ENCODE peak calls at places on chromosomes 16 and 17, in seven cellular contexts. J, G, F, U, T, S and N are unnamed samples.

GRCh38 chr16:2190659-2191445 is 5.6 kb downstream of the CASKIN1 start:
- DNase-seq in J (no peak), G (no peak), U (no peak), F (no peak), S (no peak), T (no peak), N (no peak)

GRCh38 chr17:5683241-5683640 is 98.9 kb upstream of the NLRP1 start:
- DNase-seq in F (no peak), T (no peak), U (no peak), S (no peak), G (no peak), J (no peak), N (no peak)

GRCh38 chr17:62703269-62703775 is 75.9 kb downstream of the MRC2 start:
- DNase-seq in J (no peak), F (peak), T (no peak), U (peak), G (peak), S (no peak), N (peak)

GRCh38 chr17:15398736-15399331 is 57.4 kb upstream of the TEKT3 start:
- DNase-seq in G (no peak), F (peak), U (peak), J (peak), T (no peak), S (no peak), N (no peak)

GRCh38 chr17:63433746-63434591 is 12.1 kb downstream of the CYB561 start:
- DNase-seq in F (no peak), T (peak), S (peak), U (peak), G (peak), J (no peak), N (no peak)

GRCh38 chr16:88805340-88805715 is 1.7 kb downstream of the CDT1 start:
- DNase-seq in T (no peak), G (no peak), U (no peak), S (no peak), F (no peak), J (no peak), N (no peak)

GRCh38 chr16:47565454-47565853 is 104.3 kb downstream of the PHKB start:
- DNase-seq in U (peak), J (no peak), F (peak), G (no peak), T (no peak), S (no peak), N (no peak)

GRCh38 chr17:75755205-75755901 is 9.6 kb downstream of the GALK1 start:
- DNase-seq in J (peak), U (no peak), T (no peak), G (no peak), F (no peak), S (no peak), N (no peak)

GRCh38 chr17:42288078-42288984 is at the start of gene STAT5A:
- DNase-seq in T (peak), G (peak), F (peak), J (peak), S (peak), U (peak), N (no peak)

GRCh38 chr17:27526603-27527002 is 70.4 kb downstream of the KSR1 start:
- DNase-seq in F (no peak), G (no peak), S (no peak), J (peak), T (peak), U (peak), N (no peak)

GRCh38 chr17:7835818-7836595 is 2.0 kb downstream of the KDM6B start:
- DNase-seq in T (peak), U (peak), J (no peak), G (peak), S (no peak), F (peak), N (no peak)

GRCh38 chr17:65742433-65743312 is 181.2 kb upstream of the AXIN2 start:
- DNase-seq in J (no peak), G (no peak), U (peak), F (peak), S (peak), T (no peak), N (peak)

GRCh38 chr16:66660422-66661209 is 35.9 kb downstream of the CMTM4 start:
- DNase-seq in S (peak), T (peak), J (peak), F (peak), U (peak), G (peak), N (no peak)

GRCh38 chr16:85800321-85800669 is 800 bp downstream of the COX4I1 start:
- DNase-seq in T (no peak), S (no peak), U (peak), F (no peak), G (no peak), J (no peak), N (no peak)

GRCh38 chr16:87320510-87321227 is 3.5 kb upstream of the C16orf95 start:
- DNase-seq in T (no peak), J (no peak), G (no peak), U (no peak), S (no peak), F (no peak), N (no peak)

GRCh38 chr17:18356624-18357023 is 6.7 kb downstream of the SHMT1 start:
- DNase-seq in F (no peak), J (no peak), T (no peak), G (peak), S (peak), U (peak), N (no peak)

GRCh38 chr16:49835116-49835880 is 20.6 kb downstream of the ZNF423 start:
- DNase-seq in T (no peak), G (peak), S (no peak), J (no peak), F (no peak), U (no peak), N (no peak)

GRCh38 chr16:3274490-3274889 is 8.8 kb upstream of the ZNF263 start:
- DNase-seq in F (no peak), T (no peak), S (no peak), J (no peak), G (no peak), U (no peak), N (no peak)

GRCh38 chr17:56756536-56756935 is 77.2 kb downstream of the C17orf67 start:
- DNase-seq in F (peak), S (peak), U (peak), J (no peak), T (no peak), G (no peak), N (peak)

GRCh38 chr17:7655541-7655840 is 4.8 kb downstream of the ATP1B2 start:
- DNase-seq in G (no peak), F (no peak), T (no peak), J (no peak), U (no peak), S (no peak), N (no peak)

GRCh38 chr17:8732406-8733065 is 12.1 kb downstream of the CCDC42 start:
- DNase-seq in U (peak), S (no peak), J (no peak), F (no peak), T (no peak), G (no peak), N (no peak)

GRCh38 chr17:10292057-10292931 is 80.5 kb downstream of the MYH13 start:
- DNase-seq in U (peak), S (no peak), G (peak), F (no peak), J (peak), T (no peak), N (peak)

GRCh38 chr17:80208050-80208449 is 12.1 kb downstream of the SGSH start:
- DNase-seq in T (no peak), U (no peak), F (no peak), S (no peak), G (no peak), J (no peak), N (no peak)

GRCh38 chr16:53219795-53220194 is 165.0 kb downstream of the CHD9 start:
- DNase-seq in S (no peak), F (peak), J (no peak), U (peak), T (no peak), G (no peak), N (no peak)
- H3K27ac ChIP-seq in S (no peak), F (peak), J (no peak), U (peak), T (peak), G (no peak), N (peak)

GRCh38 chr17:32125848-32126153 is 16.5 kb upstream of the RHOT1 start:
- DNase-seq in G (no peak), J (no peak), T (no peak), S (no peak), U (no peak), F (no peak), N (no peak)

GRCh38 chr17:32126746-32127145 is 15.6 kb upstream of the RHOT1 start:
- DNase-seq in S (no peak), F (no peak), U (no peak), J (no peak), G (no peak), T (no peak), N (no peak)

GRCh38 chr17:32126325-32126724 is 16.0 kb upstream of the RHOT1 start:
- DNase-seq in J (no peak), S (no peak), G (no peak), T (no peak), F (no peak), U (no peak), N (no peak)

GRCh38 chr17:32124985-32125847 is 17.1 kb upstream of the RHOT1 start:
- DNase-seq in S (no peak), U (no peak), J (no peak), T (no peak), F (no peak), G (no peak), N (no peak)

DNA sequence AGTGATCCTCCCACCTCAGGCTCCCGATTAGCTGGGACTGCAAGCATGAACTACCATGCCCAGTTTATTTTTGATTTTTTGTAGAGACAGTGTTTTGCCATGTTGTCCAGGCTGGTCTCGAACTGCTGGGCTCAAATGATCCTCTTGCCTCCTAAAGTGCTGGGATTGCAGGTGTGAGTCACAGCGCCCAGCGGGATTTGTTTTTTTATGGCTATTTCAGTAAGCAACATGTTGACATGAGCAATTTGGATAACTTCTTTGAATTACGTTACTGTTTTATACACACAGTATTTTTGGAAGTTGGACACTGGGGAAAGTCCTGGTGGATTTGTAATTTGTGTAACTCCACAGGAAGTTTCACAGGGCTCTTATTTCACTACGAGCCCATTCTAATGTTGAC is 18.5 kb upstream of the RHOT1 start:
- DNase-seq in U (no peak), T (no peak), F (no peak), G (no peak), S (no peak), J (no peak), N (no peak)
- H3K27ac ChIP-seq in U (no peak), T (no peak), F (no peak), G (no peak), S (no peak), J (no peak), N (no peak)

DNA sequence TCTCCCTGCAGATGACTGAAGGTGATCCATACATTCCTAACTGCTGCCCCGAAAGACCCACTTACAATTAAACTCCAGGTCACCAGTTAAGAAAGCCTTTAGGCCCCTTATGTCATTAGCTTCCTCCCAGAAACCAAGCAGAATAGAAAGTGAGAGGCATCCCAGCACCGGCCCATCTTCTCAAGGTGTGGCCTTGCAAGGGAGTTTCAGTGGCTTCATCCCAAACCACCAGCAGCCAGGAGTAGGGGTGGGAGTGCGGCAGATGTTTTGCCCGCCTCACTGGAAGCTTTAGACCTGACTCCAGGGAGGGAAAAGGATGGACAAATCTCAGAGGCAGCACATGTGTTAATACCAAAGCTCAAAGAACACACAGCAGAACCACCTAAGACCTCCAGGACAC is 5.1 kb downstream of the ZFHX3 start:
- DNase-seq in U (no peak), G (no peak), S (no peak), F (no peak), T (no peak), J (no peak), N (no peak)
- H3K27ac ChIP-seq in U (no peak), G (peak), S (no peak), F (no peak), T (peak), J (no peak), N (no peak)

DNA sequence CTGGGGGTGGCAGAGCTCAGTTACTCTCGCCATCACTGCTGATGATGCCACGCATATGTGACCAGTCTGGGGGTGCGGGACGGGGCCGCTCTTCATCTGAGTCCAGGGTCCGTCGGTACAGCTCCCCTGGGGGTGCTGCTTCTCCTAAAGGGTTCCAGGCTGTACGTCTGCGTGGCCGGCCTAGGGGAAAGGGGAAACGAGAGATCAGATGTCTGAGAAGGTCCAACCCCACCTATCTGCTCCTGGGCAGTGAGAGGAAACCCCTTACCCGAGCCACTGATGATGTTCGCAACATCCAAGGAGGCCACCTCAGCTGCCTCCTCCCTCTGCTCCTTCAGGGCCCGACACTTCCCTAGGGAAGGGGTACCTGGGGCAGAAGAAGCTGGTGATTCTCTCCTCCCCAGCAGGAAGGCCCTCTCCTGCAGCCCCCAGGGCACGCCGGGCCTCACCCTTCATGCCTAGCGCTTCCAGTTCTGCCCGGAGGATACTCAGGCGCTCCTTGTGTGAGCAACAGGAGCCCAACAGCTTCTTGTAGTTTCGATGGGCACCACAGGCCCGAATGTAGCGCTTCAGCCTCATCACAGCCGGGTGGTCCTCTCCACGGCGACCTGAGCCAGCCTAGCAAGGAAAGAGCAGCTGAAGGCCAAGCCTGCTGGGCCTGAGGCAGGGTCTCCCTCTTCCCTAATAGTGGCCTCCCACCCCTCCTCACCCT is 2.1 kb downstream of the HIRIP3 start:
- DNase-seq in G (no peak), T (no peak), F (no peak), J (no peak), S (no peak), U (no peak), N (no peak)
- H3K27ac ChIP-seq in G (no peak), T (no peak), F (no peak), J (no peak), S (no peak), U (no peak), N (no peak)

DNA sequence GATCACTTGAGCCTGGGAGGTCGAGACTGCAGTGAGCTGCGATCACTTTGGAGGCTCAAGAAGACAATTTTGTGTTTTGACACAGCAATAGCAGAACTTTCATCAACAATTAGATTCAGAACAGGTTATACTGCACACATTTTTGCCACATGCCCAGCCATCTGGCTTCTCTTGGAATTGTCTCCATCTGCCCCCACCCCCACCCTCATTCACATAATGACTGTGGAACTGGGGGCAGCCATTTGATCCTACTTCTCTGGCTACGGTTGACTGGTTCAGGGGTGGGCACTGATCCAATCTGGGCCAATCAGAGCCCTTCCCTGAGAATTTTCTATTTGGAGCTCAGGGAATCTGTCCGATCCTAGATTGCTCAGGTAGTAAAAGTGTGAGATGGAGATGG is 14.0 kb downstream of the TMEM92 start:
- DNase-seq in G (no peak), J (no peak), S (no peak), F (no peak), U (no peak), T (no peak), N (no peak)
- H3K27ac ChIP-seq in G (peak), J (no peak), S (no peak), F (no peak), U (peak), T (peak), N (no peak)

GRCh38 chr17:16443390-16444257 is 28.3 kb downstream of the TRPV2 start:
- DNase-seq in U (no peak), F (no peak), S (no peak), G (no peak), T (no peak), J (peak), N (no peak)
- H3K27ac ChIP-seq in U (no peak), F (no peak), S (peak), G (no peak), T (no peak), J (peak), N (peak)

GRCh38 chr16:15961060-15961511 is 11.7 kb downstream of the ABCC1 start:
- DNase-seq in F (peak), T (no peak), U (no peak), J (no peak), S (no peak), G (no peak), N (no peak)

GRCh38 chr16:15963307-15963910 is 14.0 kb downstream of the ABCC1 start:
- DNase-seq in F (no peak), J (no peak), T (no peak), S (no peak), G (no peak), U (no peak), N (no peak)

GRCh38 chr16:15960124-15960971 is 10.9 kb downstream of the ABCC1 start:
- DNase-seq in S (no peak), T (no peak), F (peak), G (no peak), J (no peak), U (no peak), N (no peak)

GRCh38 chr16:15958703-15959348 is 9.4 kb downstream of the ABCC1 start:
- DNase-seq in F (no peak), T (no peak), J (no peak), S (no peak), U (no peak), G (no peak), N (no peak)

GRCh38 chr16:15961557-15962205 is 12.3 kb downstream of the ABCC1 start:
- DNase-seq in J (no peak), F (no peak), U (no peak), T (no peak), S (no peak), G (no peak), N (no peak)
- H3K27ac ChIP-seq in J (no peak), F (peak), U (no peak), T (no peak), S (no peak), G (no peak), N (no peak)

GRCh38 chr17:38967290-38967738 is at the start of gene FBXO47:
- DNase-seq in U (peak), T (peak), F (peak), G (peak), J (peak), S (peak), N (peak)

GRCh38 chr17:38969281-38969680 is 2.1 kb upstream of the FBXO47 start:
- DNase-seq in S (no peak), G (no peak), U (no peak), J (no peak), T (no peak), F (no peak), N (no peak)

GRCh38 chr17:38970804-38971203 is 3.6 kb upstream of the FBXO47 start:
- DNase-seq in G (no peak), J (no peak), S (no peak), F (no peak), T (no peak), U (no peak), N (no peak)

GRCh38 chr17:38970128-38970527 is 2.9 kb upstream of the FBXO47 start:
- DNase-seq in G (no peak), S (no peak), T (no peak), U (no peak), F (no peak), J (no peak), N (no peak)
- H3K27ac ChIP-seq in G (no peak), S (no peak), T (no peak), U (no peak), F (no peak), J (no peak), N (peak)

DNA sequence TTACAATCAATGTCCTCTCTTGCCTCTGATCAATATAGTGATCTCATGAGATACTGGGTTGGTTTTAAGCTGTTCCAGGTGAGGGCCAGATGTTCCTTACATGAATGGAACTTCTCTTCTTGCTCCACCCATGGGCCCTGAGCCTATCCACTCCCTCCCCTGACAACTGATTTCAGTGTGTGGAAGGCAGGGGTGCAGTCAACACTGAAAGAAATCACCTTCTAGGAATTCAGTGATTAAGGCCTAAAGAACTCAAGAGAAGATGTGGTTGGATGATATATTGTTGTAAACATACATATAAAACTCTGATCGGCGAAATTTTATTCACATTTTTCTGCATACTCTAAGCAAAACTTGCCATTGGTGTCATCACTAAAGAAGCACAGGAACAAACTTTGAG is 6.7 kb upstream of the GOSR2 start:
- DNase-seq in T (no peak), F (no peak), G (no peak), S (no peak), J (no peak), U (peak), N (peak)
- H3K27ac ChIP-seq in T (no peak), F (no peak), G (no peak), S (no peak), J (no peak), U (no peak), N (peak)